ENCODE peak calls at places on chromosomes 6 and 20, in four cellular contexts. M is Right ventricle myocardium superior, O is substantia nigra, K is caudate nucleus. E is an unnamed sample.

GRCh38 chr6:72522735-72523141 is 99.1 kb upstream of the KCNQ5 start:
- DNase-seq in O (no peak), M (no peak), K (no peak), E (no peak)

GRCh38 chr6:654136-654535 is 2.8 kb downstream of the HUS1B start:
- DNase-seq in M (no peak), K (no peak), O (no peak), E (no peak)

GRCh38 chr20:50399003-50399916 is 110.9 kb upstream of the PTPN1 start:
- DNase-seq in O (peak; percentile 73), K (no peak), M (peak; percentile 89), E (peak; percentile 38)

GRCh38 chr6:160071805-160072687 is 49.6 kb upstream of the SLC22A1 start:
- DNase-seq in K (no peak), M (no peak), O (no peak), E (no peak)

GRCh38 chr6:30836431-30836866 is 47.9 kb upstream of the DDR1 start:
- DNase-seq in O (no peak), K (no peak), M (no peak), E (no peak)

GRCh38 chr20:47809561-47809960 is 24.3 kb upstream of the SULF2 start:
- DNase-seq in M (no peak), K (no peak), O (no peak), E (no peak)

GRCh38 chr6:3610206-3610605 is 141.3 kb downstream of the PXDC1 start:
- DNase-seq in M (no peak), O (no peak), K (no peak), E (no peak)

GRCh38 chr6:49342410-49342809 is 120.6 kb downstream of the MMUT start:
- DNase-seq in M (no peak), K (no peak), O (no peak), E (no peak)

GRCh38 chr6:11586574-11586973 is 49.0 kb downstream of the TMEM170B start:
- DNase-seq in K (no peak), M (no peak), O (no peak), E (no peak)

GRCh38 chr6:166104107-166104506 is 63.5 kb downstream of the TBXT start:
- DNase-seq in K (no peak), M (no peak), O (no peak), E (no peak)

GRCh38 chr20:56003966-56004365 is 1.4 kb downstream of the CBLN4 start:
- DNase-seq in K (no peak), O (no peak), M (no peak), E (peak; percentile 19)

GRCh38 chr20:58891076-58891685 is 38.7 kb downstream of the GNAS start:
- DNase-seq in M (peak; percentile 85), O (peak; percentile 78), K (peak; percentile 61), E (peak; percentile 50)

GRCh38 chr6:307874-308273 is 15.6 kb downstream of the DUSP22 start:
- DNase-seq in O (no peak), K (no peak), M (peak; percentile 46), E (no peak)

GRCh38 chr6:147614501-147614900 is 106.0 kb downstream of the SAMD5 start:
- DNase-seq in O (no peak), K (no peak), M (no peak), E (no peak)

GRCh38 chr20:24102290-24102689 is 113.7 kb upstream of the GGTLC1 start:
- DNase-seq in K (no peak), M (no peak), O (peak; percentile 2), E (no peak)

GRCh38 chr6:41940759-41941279 is 789 bp downstream of the CCND3 start:
- DNase-seq in O (peak; percentile 45), K (peak; percentile 51), M (peak; percentile 80), E (no peak)

GRCh38 chr6:33875696-33876095 is 71.9 kb upstream of the MLN start:
- DNase-seq in M (no peak), O (no peak), K (no peak), E (no peak)

GRCh38 chr6:5950448-5950847 is 56.3 kb downstream of the NRN1 start:
- DNase-seq in O (no peak), M (no peak), K (no peak), E (no peak)

GRCh38 chr6:14758421-14759043 is 487.3 kb upstream of the JARID2 start:
- DNase-seq in M (no peak), K (peak; percentile 6), O (no peak), E (no peak)

GRCh38 chr6:22043284-22043962 is 253.4 kb downstream of the PRL start:
- DNase-seq in M (peak; percentile 53), O (no peak), K (no peak), E (no peak)